ENCODE peak calls at places on chromosomes 11 and 22, in ten cellular contexts. N, T, O, L, I, Z, B, Q, P and Y are unnamed samples.

GRCh38 chr22:43253839-43254238 is 66.9 kb upstream of the TTLL12 start:
- DNase-seq in I (no peak), P (no peak), Z (peak), O (no peak), Q (no peak), L (no peak), T (no peak), N (no peak), B (no peak), Y (no peak)

GRCh38 chr22:46057762-46058420 is 80.9 kb upstream of the WNT7B start:
- DNase-seq in I (peak), Q (peak), O (no peak), Z (peak), L (peak), B (no peak), P (no peak), N (no peak), T (peak), Y (no peak)

GRCh38 chr11:113578164-113578455 is 102.9 kb upstream of the DRD2 start:
- DNase-seq in L (no peak), P (no peak), O (no peak), B (no peak), Q (no peak), N (no peak), T (no peak), Z (no peak), I (no peak), Y (no peak)

GRCh38 chr22:36010913-36011312 is 17.7 kb downstream of the RBFOX2 start:
- DNase-seq in P (no peak), I (no peak), T (no peak), O (peak), N (no peak), Q (no peak), Z (peak), L (no peak), B (no peak), Y (no peak)

GRCh38 chr11:128786507-128786906 is 80.6 kb downstream of the KCNJ1 start:
- DNase-seq in N (no peak), O (no peak), I (no peak), B (no peak), P (no peak), L (no peak), Z (no peak), Q (no peak), T (no peak), Y (no peak)

GRCh38 chr11:118055966-118056365 is 20.9 kb upstream of the TMPRSS4 start:
- DNase-seq in B (no peak), I (peak), T (peak), O (no peak), N (no peak), Q (no peak), L (no peak), Z (no peak), P (no peak), Y (no peak)

GRCh38 chr22:23591846-23592245 is 11.8 kb upstream of the IGLL1 start:
- DNase-seq in L (no peak), P (no peak), Q (no peak), Z (no peak), I (no peak), T (no peak), N (no peak), B (no peak), O (no peak), Y (no peak)

GRCh38 chr11:117868815-117869642 is 7.4 kb downstream of the FXYD6 start:
- DNase-seq in I (no peak), L (no peak), Q (no peak), P (no peak), T (no peak), N (no peak), O (no peak), Z (no peak), B (no peak), Y (no peak)

GRCh38 chr11:3950996-3951662 is 95.7 kb downstream of the STIM1 start:
- DNase-seq in N (peak), T (no peak), Q (no peak), Z (no peak), L (no peak), P (peak), I (no peak), B (no peak), O (peak), Y (no peak)

GRCh38 chr11:87417951-87418350 is 380.2 kb downstream of the TMEM135 start:
- DNase-seq in I (no peak), T (no peak), P (no peak), Q (no peak), Z (no peak), O (no peak), L (no peak), B (no peak), N (no peak), Y (no peak)

GRCh38 chr11:122656631-122657101 is 1.1 kb downstream of the UBASH3B start:
- DNase-seq in L (peak), P (peak), B (no peak), O (peak), Z (peak), I (peak), N (no peak), T (peak), Q (peak), Y (peak)

GRCh38 chr11:43984519-43985385 is 42.3 kb downstream of the C11orf96 start:
- DNase-seq in P (peak), B (no peak), O (no peak), N (no peak), I (peak), Q (peak), L (no peak), Z (no peak), T (no peak), Y (no peak)

GRCh38 chr11:17979770-17980371 is 33.0 kb downstream of the SERGEF start:
- DNase-seq in B (no peak), O (peak), I (no peak), T (no peak), N (no peak), P (peak), L (no peak), Z (peak), Q (peak), Y (peak)

GRCh38 chr11:100816823-100817222 is 129.7 kb downstream of the ARHGAP42 start:
- DNase-seq in L (no peak), N (no peak), P (no peak), B (no peak), I (no peak), O (no peak), T (no peak), Q (no peak), Z (peak), Y (no peak)

GRCh38 chr11:662689-663274 is 25.7 kb downstream of the DRD4 start:
- DNase-seq in N (no peak), L (peak), Z (peak), B (no peak), I (peak), P (peak), T (peak), Q (peak), O (peak), Y (peak)

GRCh38 chr11:97751405-97751804 is 1269.3 kb upstream of the CNTN5 start:
- DNase-seq in P (no peak), I (no peak), Q (peak), O (no peak), N (no peak), T (no peak), Z (no peak), L (peak), B (no peak), Y (no peak)

GRCh38 chr11:35160902-35161585 is 22.1 kb downstream of the CD44 start:
- DNase-seq in B (no peak), L (no peak), I (no peak), N (no peak), O (no peak), T (no peak), Q (no peak), P (no peak), Z (no peak), Y (no peak)

GRCh38 chr22:46732513-46732912 is 5.5 kb downstream of the CERK start:
- DNase-seq in P (no peak), N (no peak), B (no peak), L (no peak), O (no peak), Q (no peak), T (no peak), Z (no peak), I (no peak), Y (no peak)

GRCh38 chr11:118436639-118437045 is 350 bp downstream of the KMT2A start:
- DNase-seq in P (no peak), Q (peak), T (peak), I (peak), Z (peak), N (no peak), L (peak), O (peak), B (no peak), Y (no peak)

GRCh38 chr11:15208570-15209222 is 94.0 kb downstream of the INSC start:
- DNase-seq in B (peak), L (peak), Z (peak), Q (peak), O (peak), N (peak), I (peak), P (peak), T (peak), Y (peak)

GRCh38 chr22:32583921-32584335 is 109.3 kb downstream of the FBXO7 start:
- DNase-seq in Q (no peak), Z (no peak), I (no peak), B (no peak), N (no peak), O (peak), L (no peak), T (no peak), P (no peak), Y (no peak)

GRCh38 chr11:90737328-90738050 is 514.6 kb upstream of the CHORDC1 start:
- DNase-seq in O (no peak), P (no peak), N (no peak), I (no peak), Q (no peak), Z (no peak), T (no peak), L (no peak), B (no peak), Y (no peak)

GRCh38 chr11:27703453-27703852 is 3.2 kb upstream of the BDNF start:
- DNase-seq in Q (no peak), Z (peak), P (no peak), T (no peak), B (no peak), I (no peak), O (peak), N (no peak), L (no peak), Y (no peak)

GRCh38 chr11:66100272-66101037 is 30.4 kb downstream of the PACS1 start:
- DNase-seq in T (peak), O (no peak), L (peak), I (no peak), Z (no peak), N (no peak), B (peak), P (no peak), Q (peak), Y (peak)

GRCh38 chr11:88175707-88176066 is 444 bp upstream of the RAB38 start:
- DNase-seq in N (no peak), P (no peak), L (no peak), B (no peak), Z (no peak), I (no peak), T (no peak), O (no peak), Q (no peak), Y (no peak)

GRCh38 chr22:24459911-24460310 is 32.5 kb downstream of the ADORA2A start:
- DNase-seq in O (no peak), N (no peak), T (no peak), B (no peak), L (no peak), Q (no peak), P (no peak), Z (no peak), I (no peak), Y (no peak)

GRCh38 chr11:68524681-68525080 is 64.1 kb downstream of the PPP6R3 start:
- DNase-seq in N (no peak), L (no peak), Q (no peak), T (no peak), O (no peak), P (no peak), B (no peak), Z (no peak), I (no peak), Y (peak)

GRCh38 chr11:43923327-43924111 is 18.9 kb upstream of the C11orf96 start:
- DNase-seq in L (no peak), O (peak), T (no peak), Z (peak), Q (no peak), B (no peak), P (peak), N (no peak), I (peak), Y (no peak)

GRCh38 chr22:44309137-44309536 is 3.6 kb downstream of the SHISAL1 start:
- DNase-seq in Q (no peak), P (peak), N (no peak), L (peak), O (peak), I (peak), B (no peak), T (peak), Z (peak), Y (peak)

GRCh38 chr22:23113067-23113846 is 28.5 kb downstream of the RSPH14 start:
- DNase-seq in T (no peak), Z (no peak), Q (no peak), L (no peak), N (no peak), I (no peak), B (no peak), O (peak), P (peak), Y (no peak)

GRCh38 chr22:30201970-30202369 is 44.6 kb downstream of the LIF start:
- DNase-seq in O (no peak), N (no peak), P (no peak), T (no peak), Z (peak), L (no peak), Q (peak), I (no peak), B (no peak), Y (no peak)

GRCh38 chr11:6682591-6682935 is 577 bp downstream of the MRPL17 start:
- DNase-seq in L (no peak), Q (peak), Z (no peak), I (no peak), P (no peak), T (no peak), O (no peak), N (no peak), B (no peak), Y (no peak)
- H3K27ac ChIP-seq in L (peak), Q (peak), Z (peak), I (peak), P (peak), T (peak), O (peak), N (no peak), B (peak), Y (peak)

GRCh38 chr11:12433571-12434061 is 56.2 kb downstream of the PARVA start:
- DNase-seq in N (no peak), O (peak), L (no peak), I (peak), Q (no peak), Z (no peak), B (no peak), P (peak), T (peak), Y (no peak)

GRCh38 chr11:12432507-12432906 is 55.1 kb downstream of the PARVA start:
- DNase-seq in O (no peak), Q (no peak), P (no peak), N (no peak), I (no peak), Z (no peak), T (no peak), B (no peak), L (no peak), Y (no peak)

GRCh38 chr11:12435264-12435663 is 57.9 kb downstream of the PARVA start:
- DNase-seq in N (no peak), T (no peak), I (no peak), B (no peak), P (no peak), Q (no peak), Z (no peak), L (no peak), O (no peak), Y (no peak)

GRCh38 chr11:12436266-12436665 is 58.9 kb downstream of the PARVA start:
- DNase-seq in I (no peak), T (no peak), P (no peak), L (no peak), Q (no peak), B (no peak), O (no peak), Z (no peak), N (no peak), Y (no peak)

GRCh38 chr11:12434255-12434654 is 56.9 kb downstream of the PARVA start:
- DNase-seq in I (no peak), P (no peak), O (peak), Z (no peak), Q (no peak), B (no peak), N (no peak), L (no peak), T (no peak), Y (no peak)
- H3K27ac ChIP-seq in I (peak), P (peak), O (peak), Z (no peak), Q (no peak), B (peak), N (no peak), L (no peak), T (peak), Y (peak)

GRCh38 chr11:72241290-72241781 is 2.6 kb downstream of the PHOX2A start:
- DNase-seq in L (no peak), Z (no peak), N (no peak), P (no peak), O (no peak), Q (no peak), I (no peak), B (no peak), T (no peak), Y (no peak)
- H3K27ac ChIP-seq in L (no peak), Z (no peak), N (no peak), P (no peak), O (no peak), Q (no peak), I (no peak), B (no peak), T (no peak), Y (no peak)

GRCh38 chr11:82732348-82732733 is 1.3 kb downstream of the FAM181B start:
- DNase-seq in B (no peak), O (no peak), Q (no peak), L (peak), Z (no peak), P (peak), T (no peak), I (no peak), N (no peak), Y (no peak)

GRCh38 chr11:82732734-82733443 is 775 bp downstream of the FAM181B start:
- DNase-seq in Q (peak), P (peak), B (no peak), O (no peak), I (no peak), N (no peak), L (peak), Z (no peak), T (peak), Y (no peak)

GRCh38 chr11:82731691-82732277 is 1.9 kb downstream of the FAM181B start:
- DNase-seq in T (no peak), Q (no peak), L (no peak), I (no peak), N (no peak), O (no peak), P (no peak), Z (no peak), B (no peak), Y (no peak)

GRCh38 chr11:82733444-82734119 is at the start of gene FAM181B:
- DNase-seq in Z (no peak), I (peak), L (peak), Q (peak), O (peak), N (peak), P (peak), B (no peak), T (peak), Y (peak)

DNA sequence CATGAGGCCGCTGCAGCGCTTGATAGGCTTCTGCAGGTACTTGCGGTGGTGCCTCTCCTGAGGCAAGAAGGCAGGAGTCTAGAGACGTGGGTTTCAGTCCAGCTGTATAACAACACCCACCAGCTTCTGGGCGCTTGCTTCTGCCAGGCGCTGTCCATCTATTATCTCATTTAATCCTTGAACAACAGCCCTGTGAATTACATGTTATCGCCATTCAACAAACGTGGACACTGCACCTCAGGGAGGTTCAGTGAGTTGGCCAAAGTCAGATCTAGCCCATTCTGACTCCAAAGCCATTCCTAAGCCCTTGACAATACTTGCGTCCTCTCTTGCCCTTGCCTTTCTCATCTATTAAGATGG is 436 bp upstream of the FAM181B start:
- DNase-seq in I (no peak), T (no peak), N (no peak), Q (no peak), Z (no peak), O (no peak), P (no peak), B (no peak), L (no peak), Y (no peak)
- H3K27ac ChIP-seq in I (peak), T (peak), N (no peak), Q (no peak), Z (no peak), O (no peak), P (no peak), B (peak), L (no peak), Y (no peak)

GRCh38 chr11:71266114-71266833 is 13.9 kb upstream of the SHANK2 start:
- DNase-seq in B (no peak), N (no peak), O (no peak), Q (no peak), P (peak), Z (no peak), I (peak), L (peak), T (peak), Y (peak)
- H3K27ac ChIP-seq in B (no peak), N (no peak), O (no peak), Q (no peak), P (no peak), Z (no peak), I (no peak), L (no peak), T (no peak), Y (no peak)

DNA sequence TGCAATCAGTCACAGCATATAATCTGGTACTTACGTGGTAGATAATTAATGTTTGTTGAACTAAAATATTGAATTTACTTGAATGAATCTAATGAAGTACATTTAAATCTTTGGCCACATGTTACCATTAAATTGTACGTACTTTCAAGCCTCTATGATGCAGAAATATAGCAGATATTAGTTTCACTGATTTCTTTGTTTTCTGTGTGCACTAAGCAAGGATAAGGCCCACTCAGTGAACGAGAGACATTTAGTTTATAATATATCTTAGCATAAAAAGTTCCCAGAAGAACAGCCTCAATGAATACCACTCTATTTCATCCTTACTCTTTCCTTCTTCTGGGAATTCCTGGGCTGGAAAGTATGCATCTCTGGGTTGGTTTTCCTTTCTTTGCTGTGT is at the start of gene OR52E1:
- DNase-seq in O (no peak), B (no peak), Q (no peak), Z (no peak), I (no peak), L (no peak), T (no peak), P (no peak), N (no peak), Y (no peak)
- H3K27ac ChIP-seq in O (no peak), B (no peak), Q (no peak), Z (no peak), I (no peak), L (no peak), T (no peak), P (no peak), N (no peak), Y (no peak)